ENCODE peak calls at places on chromosome 19, in ten cellular contexts. L is uterus; K is C1 segment of cervical spinal cord; T is nephron progenitor cell; C is K562; P is CD4-positive, alpha-beta T cell; E is stimulated activated naive CD8-positive, alpha-beta T cell treated with anti-CD3 and anti-CD28 coated beads, Interleukin-15, Interleukin-2, amounts not matched to agents 100 U/mL and 50 U/mL, for 24 hours; A is AG08396; N is NCI-H187; G is hypothalamus. R is an unnamed sample.

GRCh38 chr19:6736169-6736916 is 1.0 kb downstream of the GPR108 start:
- DNase-seq in E (peak), T (peak), K (no peak), G (peak), N (no peak), L (peak), C (peak), P (peak), A (peak), R (peak)

GRCh38 chr19:16627194-16627927 is 643 bp downstream of the MED26 start:
- DNase-seq in N (no peak), E (peak), L (no peak), C (peak), A (no peak), P (no peak), T (peak), K (no peak), G (no peak), R (no peak)

GRCh38 chr19:6278740-6279619 is 795 bp downstream of the MLLT1 start:
- DNase-seq in G (no peak), A (no peak), N (no peak), C (no peak), T (no peak), L (peak), E (no peak), K (no peak), P (no peak), R (no peak)

GRCh38 chr19:1847684-1848398 is 442 bp downstream of the REXO1 start:
- DNase-seq in L (peak), P (no peak), A (peak), G (no peak), N (no peak), T (peak), C (peak), K (no peak), E (peak), R (no peak)

GRCh38 chr19:39363909-39364457 is 21.8 kb downstream of the SAMD4B start:
- DNase-seq in C (no peak), E (no peak), A (peak), K (peak), L (peak), P (no peak), T (no peak), N (no peak), G (peak), R (peak)

GRCh38 chr19:47446534-47447469 is 24.9 kb downstream of the SLC8A2 start:
- DNase-seq in L (peak), E (peak), C (peak), G (no peak), K (no peak), P (no peak), N (peak), T (peak), A (no peak), R (no peak)

GRCh38 chr19:55117063-55117635 is 288 bp downstream of the PPP1R12C start:
- DNase-seq in P (no peak), E (peak), L (no peak), N (no peak), K (no peak), A (no peak), C (peak), G (no peak), T (peak), R (no peak)

GRCh38 chr19:16213076-16213475 is 15.4 kb downstream of the AP1M1 start:
- DNase-seq in G (no peak), C (no peak), A (no peak), K (no peak), N (no peak), L (no peak), E (no peak), T (no peak), P (no peak), R (no peak)

GRCh38 chr19:18401580-18402112 is 4.2 kb upstream of the LRRC25 start:
- DNase-seq in G (no peak), L (no peak), T (no peak), C (peak), N (no peak), P (no peak), K (no peak), E (no peak), A (no peak), R (no peak)

GRCh38 chr19:39448271-39448670 is 2.9 kb downstream of the SUPT5H start:
- DNase-seq in P (no peak), N (no peak), L (no peak), A (peak), C (no peak), G (no peak), T (no peak), E (peak), K (no peak), R (no peak)

GRCh38 chr19:57527136-57527881 is at the start of gene ZNF549:
- DNase-seq in L (peak), K (peak), C (peak), P (peak), T (peak), G (peak), A (peak), E (peak), N (peak), R (peak)

GRCh38 chr19:16877581-16877980 is 11.2 kb upstream of the F2RL3 start:
- DNase-seq in E (no peak), L (no peak), G (no peak), C (no peak), T (no peak), K (no peak), N (no peak), A (no peak), P (no peak), R (no peak)

GRCh38 chr19:53192771-53193533 is at the start of gene ZNF665:
- DNase-seq in C (peak), P (peak), A (peak), L (peak), N (peak), K (peak), E (peak), G (peak), T (peak), R (peak)

GRCh38 chr19:6811906-6812305 is 39.4 kb downstream of the VAV1 start:
- DNase-seq in T (no peak), P (no peak), A (peak), C (peak), N (peak), G (no peak), L (no peak), K (no peak), E (no peak), R (no peak)

GRCh38 chr19:29525901-29526729 is at the start of gene VSTM2B:
- DNase-seq in K (no peak), G (peak), P (no peak), A (no peak), C (no peak), T (peak), N (no peak), L (no peak), E (no peak), R (peak)